ENCODE peak calls at places on chromosomes 5 and 9, in six cellular contexts. S, Z, V, B, T and D are unnamed samples.

GRCh38 chr5:1800470-1801060 is 642 bp upstream of the NDUFS6 start:
- DNase-seq in S (no peak), Z (peak), V (no peak), B (no peak), T (no peak), D (no peak)

GRCh38 chr5:141330299-141331080 is at the start of gene PCDHGA1:
- DNase-seq in S (no peak), Z (peak), V (peak), B (no peak), T (no peak), D (peak)

GRCh38 chr5:180034564-180034963 is 37.0 kb downstream of the RNF130 start:
- DNase-seq in S (no peak), Z (peak), V (peak), B (no peak), T (no peak), D (no peak)

GRCh38 chr9:114532561-114533237 is 27.4 kb upstream of the WHRN start:
- DNase-seq in S (no peak), Z (no peak), V (peak), B (no peak), T (no peak), D (no peak)

GRCh38 chr5:97141031-97141430 is 1.4 kb downstream of the LIX1 start:
- DNase-seq in S (no peak), Z (no peak), V (no peak), B (no peak), T (no peak), D (no peak)

GRCh38 chr5:107112207-107112606 is 558.5 kb downstream of the EFNA5 start:
- DNase-seq in S (no peak), Z (peak), V (peak), B (no peak), T (no peak), D (no peak)

GRCh38 chr5:55570026-55570425 is 35.3 kb upstream of the PLPP1 start:
- DNase-seq in S (no peak), Z (peak), V (peak), B (no peak), T (no peak), D (peak)

GRCh38 chr5:74200560-74200959 is 440.0 kb downstream of the ENC1 start:
- DNase-seq in S (no peak), Z (peak), V (no peak), B (no peak), T (no peak), D (peak)

GRCh38 chr9:81665514-81665838 is 23.9 kb downstream of the TLE1 start:
- DNase-seq in S (no peak), Z (peak), V (no peak), B (no peak), T (peak), D (no peak)

GRCh38 chr5:10702040-10702629 is 58.9 kb downstream of the DAP start:
- DNase-seq in S (no peak), Z (peak), V (peak), B (no peak), T (peak), D (peak)

GRCh38 chr9:28056006-28056405 is 482.7 kb upstream of the C9orf72 start:
- DNase-seq in S (no peak), Z (peak), V (peak), B (no peak), T (no peak), D (peak)

GRCh38 chr5:61619289-61619688 is 287.2 kb downstream of the ZSWIM6 start:
- DNase-seq in S (no peak), Z (no peak), V (no peak), B (no peak), T (no peak), D (no peak)

GRCh38 chr5:121199238-121199999 is 652.3 kb upstream of the FTMT start:
- DNase-seq in S (no peak), Z (peak), V (peak), B (no peak), T (peak), D (peak)

GRCh38 chr5:3412146-3412545 is 183.5 kb upstream of the IRX1 start:
- DNase-seq in S (no peak), Z (no peak), V (no peak), B (no peak), T (no peak), D (no peak)

GRCh38 chr5:71457106-71457505 is 1.7 kb downstream of the BDP1 start:
- DNase-seq in S (no peak), Z (no peak), V (no peak), B (no peak), T (no peak), D (no peak)

GRCh38 chr5:71456362-71456743 is 902 bp downstream of the BDP1 start:
- DNase-seq in S (no peak), Z (no peak), V (peak), B (no peak), T (no peak), D (no peak)

GRCh38 chr5:71454913-71455312 is 538 bp upstream of the BDP1 start:
- DNase-seq in S (no peak), Z (no peak), V (no peak), B (no peak), T (no peak), D (no peak)

GRCh38 chr5:71452876-71453275 is 2.6 kb upstream of the BDP1 start:
- DNase-seq in S (no peak), Z (no peak), V (no peak), B (no peak), T (no peak), D (no peak)

GRCh38 chr5:71455427-71456361 is at the start of gene BDP1:
- DNase-seq in S (peak), Z (peak), V (peak), B (peak), T (peak), D (peak)
- TF ChIP-seq CTCF in S (peak), Z (peak), V (peak), B (no peak), T (peak), D (peak)

GRCh38 chr9:104871961-104872527 is 55.9 kb downstream of the ABCA1 start:
- DNase-seq in S (no peak), Z (no peak), V (no peak), B (no peak), T (no peak), D (no peak)

GRCh38 chr9:104876587-104876986 is 51.4 kb downstream of the ABCA1 start:
- DNase-seq in S (no peak), Z (no peak), V (no peak), B (no peak), T (no peak), D (no peak)

GRCh38 chr9:104872959-104873850 is 54.8 kb downstream of the ABCA1 start:
- DNase-seq in S (peak), Z (peak), V (peak), B (no peak), T (peak), D (peak)

GRCh38 chr9:104875897-104876296 is 52.1 kb downstream of the ABCA1 start:
- DNase-seq in S (no peak), Z (no peak), V (no peak), B (no peak), T (no peak), D (no peak)

GRCh38 chr9:104875320-104875719 is 52.6 kb downstream of the ABCA1 start:
- DNase-seq in S (no peak), Z (no peak), V (no peak), B (no peak), T (no peak), D (no peak)
- H3K4me3 ChIP-seq in S (no peak), Z (no peak), V (no peak), B (no peak), T (no peak), D (no peak)

DNA sequence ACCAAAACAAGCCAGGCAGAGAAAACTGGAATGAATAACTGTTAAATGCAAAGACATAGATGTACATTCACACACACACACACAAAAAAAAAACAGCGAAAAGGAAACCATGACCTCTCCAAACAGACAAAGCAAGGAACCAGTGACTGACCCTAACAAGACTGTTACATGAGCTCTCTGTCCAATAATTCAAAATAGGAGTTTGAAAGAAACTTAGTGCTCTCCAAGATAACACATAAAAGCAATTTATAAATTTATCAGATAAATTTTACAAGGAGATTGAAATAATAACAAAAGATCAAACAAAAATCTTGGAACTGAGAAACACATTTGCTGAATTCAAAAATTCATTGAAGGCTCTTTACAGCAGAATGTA is 423.5 kb upstream of the RGMB start:
- DNase-seq in S (no peak), Z (no peak), V (no peak), B (no peak), T (no peak), D (no peak)
- TF ChIP-seq CTCF in S (no peak), Z (no peak), V (no peak), B (no peak), T (no peak), D (no peak)

GRCh38 chr9:89436963-89437625 is 60.8 kb downstream of the SEMA4D start:
- DNase-seq in S (no peak), Z (no peak), V (no peak), B (peak), T (peak), D (no peak)

GRCh38 chr9:89439571-89439970 is 58.3 kb downstream of the SEMA4D start:
- DNase-seq in S (no peak), Z (no peak), V (no peak), B (no peak), T (no peak), D (no peak)

GRCh38 chr9:89438194-89438593 is 59.7 kb downstream of the SEMA4D start:
- DNase-seq in S (no peak), Z (no peak), V (no peak), B (no peak), T (no peak), D (no peak)

GRCh38 chr9:89436326-89436725 is 61.6 kb downstream of the SEMA4D start:
- DNase-seq in S (no peak), Z (no peak), V (no peak), B (no peak), T (no peak), D (no peak)

DNA sequence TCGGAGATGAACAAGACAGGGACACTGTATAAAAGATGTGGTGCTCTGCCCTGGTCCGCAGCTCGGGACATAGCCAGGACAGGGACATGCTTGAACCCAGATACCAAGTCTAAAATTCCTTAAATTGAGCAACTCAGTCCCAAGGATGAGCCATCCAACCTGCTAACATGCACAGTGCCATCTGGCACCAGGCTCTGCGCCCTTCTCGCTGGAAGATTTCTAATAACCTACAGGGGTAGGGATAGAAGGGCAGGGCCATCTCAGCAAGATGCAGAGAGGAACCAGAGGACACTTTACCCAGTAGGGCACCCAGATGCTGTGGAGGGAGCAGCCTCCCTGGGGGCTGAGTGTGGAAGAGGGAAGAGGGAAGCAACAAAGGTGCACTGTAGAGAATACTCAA is 60.1 kb downstream of the SEMA4D start:
- DNase-seq in S (no peak), Z (no peak), V (no peak), B (no peak), T (no peak), D (no peak)
- H3K4me3 ChIP-seq in S (no peak), Z (no peak), V (no peak), B (no peak), T (no peak), D (no peak)

GRCh38 chr9:136255896-136256890 is 10.6 kb upstream of the QSOX2 start:
- DNase-seq in S (no peak), Z (no peak), V (no peak), B (no peak), T (no peak), D (no peak)
- TF ChIP-seq CTCF in S (peak), Z (no peak), V (no peak), B (no peak), T (no peak), D (peak)

DNA sequence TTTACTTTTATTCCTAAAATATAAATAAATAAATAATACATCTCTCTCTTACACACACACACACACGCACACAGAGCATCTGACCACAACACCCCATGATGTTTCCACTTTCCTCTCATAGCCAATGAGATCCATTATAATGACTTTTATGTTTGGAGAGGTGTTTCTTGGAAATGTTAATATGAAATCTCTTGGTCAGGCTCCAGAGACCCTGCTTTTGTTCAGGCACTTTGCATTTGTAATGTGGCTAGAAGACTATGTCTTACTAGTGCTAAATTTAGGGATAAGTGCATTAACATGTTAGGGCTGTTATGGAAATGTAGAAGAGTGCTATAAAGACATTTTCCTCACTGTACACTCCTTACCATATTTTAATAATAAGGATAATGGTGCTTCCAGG is 3.9 kb downstream of the CDH9 start:
- DNase-seq in S (no peak), Z (no peak), V (no peak), B (no peak), T (no peak), D (no peak)
- H3K4me3 ChIP-seq in S (no peak), Z (no peak), V (no peak), B (no peak), T (no peak), D (no peak)

DNA sequence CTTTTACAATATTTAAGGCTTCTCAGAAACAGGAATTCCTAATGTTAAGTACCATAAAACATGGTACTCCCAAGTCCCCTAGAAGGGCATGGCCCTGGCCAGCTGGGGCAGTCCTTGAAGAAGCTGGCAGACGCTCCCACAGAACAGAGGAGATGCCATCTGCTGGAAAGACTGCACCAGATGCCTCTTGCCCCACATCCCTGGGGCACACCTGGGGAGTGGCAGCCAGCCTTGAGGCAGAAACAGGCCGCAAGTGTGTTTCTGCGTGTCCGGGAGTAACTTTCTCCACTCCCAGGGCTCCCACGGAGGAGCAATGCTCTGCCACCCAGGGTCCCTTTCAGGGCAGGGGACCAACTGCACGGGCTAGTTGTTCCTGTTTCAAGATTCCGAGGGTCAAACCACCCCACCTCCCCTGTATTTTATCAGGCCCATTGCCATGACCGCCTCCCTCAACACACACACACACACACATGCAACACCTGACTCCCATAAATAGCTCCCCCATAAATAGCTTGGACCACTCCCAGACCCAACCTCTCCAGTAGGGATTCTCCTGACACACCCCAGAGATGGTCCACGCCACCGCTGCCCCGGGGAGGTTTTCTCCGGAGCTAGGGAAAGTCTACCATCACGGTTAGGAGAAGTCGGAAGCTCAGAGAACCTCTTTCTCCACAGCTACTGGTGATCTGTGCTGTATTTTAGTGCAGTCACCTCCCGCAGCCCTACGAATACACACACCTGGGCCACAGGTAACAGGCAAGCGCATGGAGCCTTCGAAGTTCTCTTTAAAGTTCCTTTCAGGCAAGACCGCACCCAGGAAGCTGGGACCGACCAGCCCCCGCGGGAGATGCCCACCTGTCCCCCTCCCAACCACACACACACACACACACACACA is 1.5 kb downstream of the SPOCK1 start:
- DNase-seq in S (no peak), Z (peak), V (no peak), B (peak), T (no peak), D (no peak)
- TF ChIP-seq CTCF in S (no peak), Z (no peak), V (no peak), B (no peak), T (no peak), D (no peak)

GRCh38 chr5:147507480-147508126 is 2.3 kb downstream of the DPYSL3 start:
- DNase-seq in S (no peak), Z (peak), V (peak), B (no peak), T (no peak), D (peak)

GRCh38 chr5:147509710-147510651 is at the start of gene DPYSL3:
- DNase-seq in S (peak), Z (peak), V (peak), B (peak), T (peak), D (peak)

GRCh38 chr5:147510885-147511284 is 1.0 kb upstream of the DPYSL3 start:
- DNase-seq in S (no peak), Z (no peak), V (no peak), B (peak), T (no peak), D (no peak)

GRCh38 chr5:147509041-147509709 is 693 bp downstream of the DPYSL3 start:
- DNase-seq in S (peak), Z (peak), V (peak), B (no peak), T (peak), D (peak)

DNA sequence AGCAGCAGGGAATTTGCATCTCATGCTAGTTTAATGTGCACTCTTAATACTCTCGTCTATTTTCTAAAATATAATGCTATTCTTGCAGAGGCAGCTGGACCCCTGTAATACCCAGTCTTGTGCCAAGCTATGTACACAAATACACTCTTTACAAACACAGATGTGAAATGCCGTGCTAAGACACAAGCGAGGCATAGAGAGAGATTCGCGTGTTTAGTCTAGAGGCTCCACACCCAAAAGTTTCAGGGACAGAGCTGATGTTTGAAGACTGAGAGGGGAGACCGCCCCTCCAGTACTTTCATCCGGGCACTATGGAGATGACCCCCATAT is 1.2 kb downstream of the DPYSL3 start:
- DNase-seq in S (no peak), Z (peak), V (no peak), B (no peak), T (no peak), D (peak)
- H3K4me3 ChIP-seq in S (peak), Z (peak), V (peak), B (peak), T (peak), D (peak)

DNA sequence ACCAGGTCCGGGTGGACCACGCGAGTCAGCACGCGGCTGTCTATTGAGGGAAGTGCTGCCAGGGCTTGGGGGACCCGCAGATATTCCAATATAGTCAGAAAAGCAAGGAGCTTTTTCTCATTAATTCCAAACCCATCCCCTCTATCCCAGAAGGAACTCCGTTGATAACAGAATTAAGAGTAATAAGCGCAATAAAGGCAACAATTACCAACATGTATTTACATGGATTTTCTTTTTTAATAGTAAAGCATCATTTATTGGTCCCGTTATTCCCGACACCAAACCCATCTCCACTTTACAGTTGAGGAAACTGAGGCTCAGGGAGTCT is 7.7 kb downstream of the PHF19 start:
- DNase-seq in S (no peak), Z (no peak), V (no peak), B (no peak), T (no peak), D (no peak)
- TF ChIP-seq CTCF in S (no peak), Z (no peak), V (no peak), B (no peak), T (no peak), D (no peak)

DNA sequence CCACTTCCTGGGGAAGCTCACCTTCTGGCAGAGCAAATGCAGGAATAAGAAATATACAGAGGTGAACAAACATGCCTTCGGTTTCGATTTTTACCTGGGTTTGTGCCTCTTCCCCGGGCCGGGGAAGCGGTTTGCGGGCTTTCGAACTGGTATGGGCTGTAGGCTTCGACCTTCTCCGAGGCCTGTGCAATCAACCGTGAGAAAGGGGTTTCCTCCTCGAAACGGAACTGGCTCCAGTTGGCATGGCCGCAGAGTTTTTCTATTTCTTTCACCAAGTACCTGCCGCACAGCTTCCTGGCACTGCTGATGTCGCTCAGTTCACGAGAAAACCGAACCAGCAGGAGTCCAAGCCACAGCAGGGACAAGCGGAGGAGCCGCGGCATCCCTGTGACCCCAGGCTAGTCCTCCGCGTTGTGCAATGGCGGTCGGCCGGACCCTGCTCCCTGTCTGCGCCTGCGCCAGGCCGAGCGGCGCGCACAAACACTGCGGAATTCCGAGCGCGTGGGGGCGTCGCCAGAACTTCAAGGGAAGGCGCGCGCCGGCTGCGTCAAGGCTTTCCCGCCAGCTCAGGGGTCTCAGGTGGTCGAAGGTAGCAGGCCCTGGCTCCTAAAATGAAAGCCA is at the start of gene INSL6:
- DNase-seq in S (no peak), Z (no peak), V (no peak), B (no peak), T (no peak), D (peak)
- H3K4me3 ChIP-seq in S (no peak), Z (no peak), V (no peak), B (no peak), T (no peak), D (peak)